ENCODE peak calls at places on chromosomes 3 and 15, in nine cellular contexts. C is heart right ventricle, H is right lobe of liver, F is psoas muscle, R is substantia nigra, Z is left ventricle myocardium inferior, Y is dorsolateral prefrontal cortex, X is cardiac muscle cell, V is heart left ventricle. N is an unnamed sample.

GRCh38 chr3:59660852-59661624 is 611.2 kb upstream of the CFAP20DC start:
- DNase-seq in C (no peak), H (no peak), F (no peak), R (peak), Z (no peak), Y (peak), X (no peak), V (no peak), N (no peak)

GRCh38 chr3:45188714-45189659 is 37.1 kb downstream of the TMEM158 start:
- DNase-seq in C (no peak), H (no peak), F (no peak), R (no peak), Z (no peak), Y (no peak), X (no peak), V (no peak), N (no peak)

GRCh38 chr15:100723323-100723801 is 121.0 kb downstream of the ASB7 start:
- DNase-seq in C (no peak), H (no peak), F (no peak), R (no peak), Z (no peak), Y (no peak), X (no peak), V (no peak), N (peak)

GRCh38 chr3:8536106-8537052 is 34.8 kb downstream of the LMCD1 start:
- DNase-seq in C (no peak), H (no peak), F (no peak), R (no peak), Z (no peak), Y (no peak), X (peak), V (no peak), N (no peak)

GRCh38 chr3:42502429-42503250 is at the start of gene VIPR1:
- DNase-seq in C (peak), H (peak), F (peak), R (peak), Z (peak), Y (peak), X (peak), V (peak), N (peak)

GRCh38 chr3:8490079-8490552 is 11.5 kb upstream of the LMCD1 start:
- DNase-seq in C (no peak), H (no peak), F (peak), R (peak), Z (no peak), Y (no peak), X (peak), V (no peak), N (no peak)

GRCh38 chr3:141709126-141709770 is 28.9 kb upstream of the RNF7 start:
- DNase-seq in C (no peak), H (no peak), F (no peak), R (no peak), Z (no peak), Y (no peak), X (no peak), V (no peak), N (no peak)

GRCh38 chr3:185658504-185658912 is 72.4 kb downstream of the SENP2 start:
- DNase-seq in C (no peak), H (no peak), F (peak), R (no peak), Z (peak), Y (peak), X (peak), V (no peak), N (peak)

GRCh38 chr3:67685499-67685898 is 31.1 kb upstream of the SUCLG2 start:
- DNase-seq in C (no peak), H (no peak), F (no peak), R (no peak), Z (no peak), Y (no peak), X (no peak), V (no peak), N (no peak)

GRCh38 chr3:55549172-55549571 is 62.1 kb upstream of the WNT5A start:
- DNase-seq in C (no peak), H (no peak), F (no peak), R (no peak), Z (no peak), Y (no peak), X (peak), V (no peak), N (no peak)

GRCh38 chr3:27354588-27355203 is 14.5 kb downstream of the NEK10 start:
- DNase-seq in C (no peak), H (no peak), F (no peak), R (no peak), Z (no peak), Y (no peak), X (no peak), V (no peak), N (no peak)

GRCh38 chr3:192207239-192207638 is 520.1 kb downstream of the FGF12 start:
- DNase-seq in C (no peak), H (no peak), F (no peak), R (no peak), Z (no peak), Y (no peak), X (no peak), V (no peak), N (no peak)

GRCh38 chr15:29822685-29823459 is 604 bp upstream of the TJP1 start:
- DNase-seq in C (peak), H (peak), F (peak), R (peak), Z (peak), Y (peak), X (peak), V (peak), N (peak)

GRCh38 chr15:42035362-42035761 is 14.5 kb upstream of the PLA2G4E start:
- DNase-seq in C (no peak), H (no peak), F (no peak), R (no peak), Z (no peak), Y (no peak), X (peak), V (no peak), N (peak)

GRCh38 chr15:32898414-32898813 is 180.6 kb downstream of the GREM1 start:
- DNase-seq in C (no peak), H (no peak), F (no peak), R (no peak), Z (no peak), Y (no peak), X (no peak), V (no peak), N (no peak)

GRCh38 chr3:3027976-3028567 is 82.1 kb downstream of the IL5RA start:
- DNase-seq in C (no peak), H (no peak), F (no peak), R (no peak), Z (no peak), Y (no peak), X (no peak), V (no peak), N (no peak)

GRCh38 chr3:62703423-62704167 is 171.6 kb downstream of the CADPS start:
- DNase-seq in C (no peak), H (no peak), F (no peak), R (no peak), Z (no peak), Y (no peak), X (no peak), V (no peak), N (no peak)

GRCh38 chr3:135487261-135487660 is 478.3 kb upstream of the PPP2R3A start:
- DNase-seq in C (no peak), H (no peak), F (no peak), R (no peak), Z (no peak), Y (no peak), X (no peak), V (no peak), N (no peak)

GRCh38 chr15:89178307-89178977 is 42.9 kb downstream of the RLBP1 start:
- DNase-seq in C (no peak), H (no peak), F (no peak), R (no peak), Z (no peak), Y (no peak), X (no peak), V (no peak), N (no peak)

GRCh38 chr3:143287403-143287802 is 167.8 kb downstream of the CHST2 start:
- DNase-seq in C (no peak), H (no peak), F (no peak), R (no peak), Z (no peak), Y (no peak), X (no peak), V (no peak), N (no peak)

GRCh38 chr3:123385981-123386380 is 62.9 kb downstream of the ADCY5 start:
- DNase-seq in C (peak), H (peak), F (peak), R (peak), Z (peak), Y (no peak), X (peak), V (peak), N (no peak)

GRCh38 chr3:194139977-194140351 is 4.0 kb downstream of the HES1 start:
- DNase-seq in C (no peak), H (no peak), F (no peak), R (no peak), Z (no peak), Y (no peak), X (no peak), V (no peak), N (no peak)

GRCh38 chr3:194139085-194139976 is 3.4 kb downstream of the HES1 start:
- DNase-seq in C (peak), H (no peak), F (peak), R (no peak), Z (peak), Y (no peak), X (peak), V (peak), N (no peak)

GRCh38 chr3:194140520-194141414 is 4.8 kb downstream of the HES1 start:
- DNase-seq in C (peak), H (peak), F (peak), R (no peak), Z (peak), Y (no peak), X (peak), V (peak), N (peak)

GRCh38 chr3:194142156-194142910 is 6.4 kb downstream of the HES1 start:
- DNase-seq in C (peak), H (no peak), F (peak), R (no peak), Z (peak), Y (no peak), X (peak), V (no peak), N (no peak)

GRCh38 chr3:194141415-194142155 is 5.6 kb downstream of the HES1 start:
- DNase-seq in C (peak), H (peak), F (peak), R (peak), Z (peak), Y (peak), X (peak), V (peak), N (peak)
- H3K27ac ChIP-seq in C (peak), H (peak), F (peak), R (peak), Z (peak), Y (peak), X (peak), V (peak), N (peak)

GRCh38 chr15:65069179-65069578 is 1.4 kb upstream of the RASL12 start:
- DNase-seq in C (peak), H (no peak), F (peak), R (no peak), Z (peak), Y (no peak), X (peak), V (peak), N (peak)
- H3K27ac ChIP-seq in C (peak), H (no peak), F (peak), R (no peak), Z (peak), Y (no peak), X (no peak), V (peak), N (peak)

DNA sequence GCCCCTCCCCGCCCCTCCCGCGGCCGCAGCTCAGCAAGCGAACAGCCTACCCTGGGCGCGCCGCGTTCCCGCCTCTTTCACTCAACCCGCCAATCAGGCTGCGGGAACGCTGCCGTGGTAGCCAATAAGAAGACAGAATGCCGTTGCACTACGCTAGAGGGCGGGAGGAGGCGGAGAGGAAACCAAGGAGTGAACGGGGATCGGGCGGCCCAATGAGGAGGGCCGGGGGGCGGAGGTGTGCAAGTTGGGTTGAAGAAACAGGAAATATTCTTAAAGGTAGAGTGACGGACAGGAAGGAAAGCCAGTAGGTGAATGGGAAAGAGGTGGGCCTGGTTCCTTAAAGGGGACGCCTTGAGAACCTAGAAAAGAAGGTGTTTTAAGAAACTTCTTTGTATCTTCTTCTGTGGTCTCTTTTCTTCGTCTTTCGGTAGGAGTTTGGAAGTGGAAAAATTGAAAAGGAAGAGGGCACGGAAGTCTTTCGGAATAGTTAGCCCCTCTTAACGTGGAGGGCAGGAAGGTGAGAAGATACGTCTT is 283 bp upstream of the USF3 start:
- DNase-seq in C (peak), H (peak), F (peak), R (peak), Z (peak), Y (peak), X (peak), V (peak), N (peak)
- H3K27ac ChIP-seq in C (peak), H (peak), F (peak), R (peak), Z (peak), Y (peak), X (peak), V (peak), N (peak)

GRCh38 chr15:78540955-78541743 is 905 bp downstream of the PSMA4 start:
- DNase-seq in C (no peak), H (no peak), F (no peak), R (no peak), Z (no peak), Y (no peak), X (peak), V (no peak), N (no peak)
- H3K27ac ChIP-seq in C (peak), H (peak), F (peak), R (peak), Z (peak), Y (peak), X (peak), V (peak), N (peak)

GRCh38 chr3:23763040-23763477 is 42.7 kb upstream of the UBE2E1 start:
- DNase-seq in C (peak), H (no peak), F (no peak), R (peak), Z (peak), Y (peak), X (peak), V (peak), N (no peak)
- H3K27ac ChIP-seq in C (peak), H (no peak), F (peak), R (no peak), Z (peak), Y (peak), X (peak), V (peak), N (no peak)

GRCh38 chr3:118501152-118501551 is 533.5 kb downstream of the IGSF11 start:
- DNase-seq in C (peak), H (peak), F (peak), R (peak), Z (peak), Y (peak), X (peak), V (peak), N (peak)
- H3K27ac ChIP-seq in C (no peak), H (no peak), F (no peak), R (no peak), Z (no peak), Y (no peak), X (no peak), V (no peak), N (no peak)

GRCh38 chr3:51686512-51687215 is 15.6 kb downstream of the TEX264 start:
- DNase-seq in C (peak), H (peak), F (peak), R (no peak), Z (peak), Y (no peak), X (peak), V (peak), N (peak)
- H3K27ac ChIP-seq in C (peak), H (no peak), F (peak), R (peak), Z (peak), Y (peak), X (peak), V (peak), N (peak)

DNA sequence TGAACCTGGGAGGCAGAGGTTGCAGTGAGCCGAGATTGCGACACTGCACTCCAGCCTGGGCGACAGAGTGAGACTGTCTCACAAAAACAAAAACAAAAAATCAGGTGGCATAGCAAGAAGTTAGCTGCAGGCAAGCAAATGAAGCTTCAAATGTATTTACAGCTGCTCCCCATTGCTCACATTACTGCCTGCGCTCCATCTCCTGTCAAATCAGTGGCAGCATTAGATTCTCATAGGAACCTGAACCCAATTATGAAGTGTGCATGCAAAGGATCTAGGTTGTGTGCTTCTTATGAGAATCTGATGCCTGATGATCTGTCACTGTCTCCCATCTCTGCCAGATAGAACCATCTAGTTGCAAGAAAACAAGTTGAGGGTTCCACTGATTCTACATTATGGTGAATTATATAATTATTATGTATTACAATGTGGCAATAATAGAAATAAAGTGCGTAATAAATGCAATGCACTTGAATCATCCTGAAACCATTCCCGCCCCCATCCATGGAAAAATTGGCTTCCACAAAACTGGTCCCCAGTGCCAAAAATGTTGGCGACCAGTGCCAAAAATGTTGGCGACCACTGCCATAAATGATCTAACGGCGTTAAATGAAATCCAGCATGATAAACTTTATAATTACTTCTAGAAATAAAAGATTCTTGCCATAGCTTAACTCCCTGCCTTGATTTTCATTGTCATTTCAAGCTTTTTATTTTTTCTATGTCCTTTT is 616.7 kb upstream of the NAALADL2 start:
- DNase-seq in C (peak), H (no peak), F (no peak), R (no peak), Z (no peak), Y (no peak), X (no peak), V (peak), N (no peak)
- H3K27ac ChIP-seq in C (no peak), H (no peak), F (no peak), R (no peak), Z (no peak), Y (no peak), X (no peak), V (no peak), N (no peak)

GRCh38 chr15:84624359-84624758 is 23.6 kb downstream of the ZSCAN2 start:
- DNase-seq in C (no peak), H (no peak), F (no peak), R (no peak), Z (no peak), Y (no peak), X (no peak), V (no peak), N (no peak)
- H3K27ac ChIP-seq in C (no peak), H (no peak), F (no peak), R (no peak), Z (peak), Y (no peak), X (no peak), V (no peak), N (no peak)

DNA sequence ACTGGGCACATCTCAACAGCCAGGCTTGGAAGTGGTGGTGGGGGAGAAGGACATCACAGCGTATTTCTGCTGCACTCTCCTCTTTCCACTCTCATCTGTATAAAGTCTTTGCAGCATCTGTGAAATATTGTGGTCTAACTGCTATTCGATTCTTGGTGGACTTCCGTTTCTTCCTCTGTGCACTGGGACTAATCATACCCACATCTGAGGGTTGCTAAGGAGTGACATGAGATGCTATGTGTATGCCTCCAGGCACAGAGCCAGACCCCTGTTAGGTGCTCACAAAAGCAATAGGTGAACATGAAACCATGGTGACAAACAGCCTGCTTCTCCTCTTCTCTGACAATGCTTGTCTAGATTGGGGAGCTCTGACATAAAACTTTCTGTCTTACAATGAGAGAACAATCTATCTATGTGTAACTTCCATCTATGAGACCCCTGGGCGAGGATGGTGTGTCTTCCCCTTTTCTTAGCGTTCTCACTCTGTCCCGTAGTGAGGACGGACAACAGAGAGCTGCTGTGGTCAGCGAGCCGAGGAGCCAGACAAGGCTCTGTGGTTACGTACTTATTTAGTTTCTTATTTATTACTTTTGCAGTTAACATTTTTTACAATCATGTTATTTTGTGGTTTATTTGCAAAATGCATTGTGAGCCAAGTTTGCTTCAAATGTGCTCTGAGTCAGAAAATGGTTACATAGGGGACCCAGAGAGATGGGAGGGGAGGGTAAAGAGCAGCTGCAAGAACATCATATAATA is 196.7 kb upstream of the TPRG1 start:
- DNase-seq in C (no peak), H (no peak), F (no peak), R (no peak), Z (no peak), Y (no peak), X (peak), V (no peak), N (no peak)
- H3K27ac ChIP-seq in C (no peak), H (no peak), F (peak), R (no peak), Z (no peak), Y (no peak), X (no peak), V (peak), N (peak)